ENCODE peak calls at places on chromosomes 13 and 19, in five cellular contexts. One of them, this sample, is unnamed. For H3K4me1, the result is how much of the 10 kb centered on the place peaks cover.

GRCh38 chr19:5133986-5134595 is 165.2 kb downstream of the KDM4B start:
- DNase-seq in right lobe of liver: no peak
- DNase-seq in CD8-positive, alpha-beta T cell: no peak
- DNase-seq in fibroblast of lung: no peak
- DNase-seq in transverse colon: no peak
- DNase-seq in this sample: no peak

GRCh38 chr19:1911995-1912394 is 6.8 kb downstream of the ADAT3 start:
- DNase-seq in CD8-positive, alpha-beta T cell: no peak
- DNase-seq in right lobe of liver: no peak
- DNase-seq in transverse colon: peak
- DNase-seq in fibroblast of lung: no peak
- DNase-seq in this sample: no peak

GRCh38 chr13:74910399-74910798 is 571.6 kb downstream of the TBC1D4 start:
- DNase-seq in CD8-positive, alpha-beta T cell: no peak
- DNase-seq in fibroblast of lung: no peak
- DNase-seq in transverse colon: no peak
- DNase-seq in right lobe of liver: no peak
- DNase-seq in this sample: no peak

GRCh38 chr13:111639196-111639705 is 318.8 kb downstream of the TEX29 start:
- DNase-seq in CD8-positive, alpha-beta T cell: no peak
- DNase-seq in fibroblast of lung: no peak
- DNase-seq in transverse colon: no peak
- DNase-seq in right lobe of liver: peak
- DNase-seq in this sample: no peak

GRCh38 chr13:75876371-75877050 is 240.4 kb downstream of the LMO7 start:
- DNase-seq in right lobe of liver: peak
- DNase-seq in CD8-positive, alpha-beta T cell: peak
- DNase-seq in fibroblast of lung: peak
- DNase-seq in transverse colon: peak
- DNase-seq in this sample: peak

GRCh38 chr19:47352095-47352494 is 3.0 kb downstream of the DHX34 start:
- DNase-seq in CD8-positive, alpha-beta T cell: no peak
- DNase-seq in right lobe of liver: no peak
- DNase-seq in fibroblast of lung: no peak
- DNase-seq in transverse colon: no peak
- DNase-seq in this sample: no peak

GRCh38 chr19:43353606-43354304 is at the start of gene CD177:
- DNase-seq in CD8-positive, alpha-beta T cell: no peak
- DNase-seq in fibroblast of lung: no peak
- DNase-seq in transverse colon: no peak
- DNase-seq in right lobe of liver: no peak
- DNase-seq in this sample: no peak

GRCh38 chr13:33186851-33187250 is 98.7 kb downstream of the STARD13 start:
- DNase-seq in fibroblast of lung: no peak
- DNase-seq in transverse colon: no peak
- DNase-seq in right lobe of liver: no peak
- DNase-seq in CD8-positive, alpha-beta T cell: no peak
- DNase-seq in this sample: no peak

GRCh38 chr19:12913871-12914690 is 5.0 kb downstream of the SYCE2 start:
- DNase-seq in right lobe of liver: no peak
- DNase-seq in transverse colon: peak
- DNase-seq in fibroblast of lung: peak
- DNase-seq in CD8-positive, alpha-beta T cell: peak
- DNase-seq in this sample: no peak

GRCh38 chr13:95948646-95949045 is 104.6 kb downstream of the UGGT2 start:
- DNase-seq in transverse colon: no peak
- DNase-seq in right lobe of liver: no peak
- DNase-seq in fibroblast of lung: peak
- DNase-seq in CD8-positive, alpha-beta T cell: no peak
- DNase-seq in this sample: peak

GRCh38 chr19:13135068-13136062 is 14.8 kb downstream of the STX10 start:
- DNase-seq in CD8-positive, alpha-beta T cell: no peak
- DNase-seq in right lobe of liver: no peak
- DNase-seq in fibroblast of lung: no peak
- DNase-seq in transverse colon: no peak
- DNase-seq in this sample: no peak

GRCh38 chr13:65605386-65605785 is 1624.8 kb downstream of the PCDH9 start:
- DNase-seq in right lobe of liver: no peak
- DNase-seq in fibroblast of lung: peak
- DNase-seq in transverse colon: no peak
- DNase-seq in CD8-positive, alpha-beta T cell: no peak
- DNase-seq in this sample: no peak

GRCh38 chr19:29926031-29926430 is 16.0 kb upstream of the URI1 start:
- DNase-seq in CD8-positive, alpha-beta T cell: no peak
- DNase-seq in fibroblast of lung: no peak
- DNase-seq in transverse colon: no peak
- DNase-seq in right lobe of liver: no peak
- DNase-seq in this sample: no peak

DNA sequence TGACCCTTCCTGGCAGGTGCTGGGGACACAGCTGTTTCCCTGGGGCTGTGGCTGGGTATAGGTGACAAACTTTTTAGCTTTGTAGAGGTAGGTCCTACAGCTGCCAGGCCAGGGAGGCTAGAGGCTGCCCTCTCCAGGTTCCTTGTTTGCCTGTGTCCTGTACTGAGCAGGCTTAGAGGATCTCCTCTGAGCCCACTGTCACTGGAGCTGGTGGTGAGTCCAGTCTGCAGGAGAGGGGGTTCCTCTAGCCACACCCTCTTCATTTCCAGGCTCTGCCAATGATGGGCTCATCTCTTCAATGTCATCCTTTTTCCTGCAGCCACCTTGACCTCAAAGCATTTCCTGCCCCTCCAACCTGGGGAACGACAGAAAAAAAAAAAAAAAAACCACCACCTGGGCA is 12.6 kb upstream of the RAB11B start:
- DNase-seq in transverse colon: no peak
- DNase-seq in right lobe of liver: no peak
- DNase-seq in CD8-positive, alpha-beta T cell: no peak
- DNase-seq in fibroblast of lung: no peak
- DNase-seq in this sample: no peak
- TF ChIP-seq CTCF in transverse colon: no peak
- TF ChIP-seq CTCF in right lobe of liver: no peak
- TF ChIP-seq CTCF in CD8-positive, alpha-beta T cell: no peak
- TF ChIP-seq CTCF in fibroblast of lung: no peak
- TF ChIP-seq CTCF in this sample: no peak

GRCh38 chr13:30932481-30933333 is at the start of gene TEX26:
- DNase-seq in fibroblast of lung: peak
- DNase-seq in transverse colon: no peak
- DNase-seq in right lobe of liver: no peak
- DNase-seq in CD8-positive, alpha-beta T cell: no peak
- DNase-seq in this sample: no peak
- H3K4me3 ChIP-seq in fibroblast of lung: peak
- H3K4me3 ChIP-seq in transverse colon: no peak
- H3K4me3 ChIP-seq in right lobe of liver: no peak
- H3K4me3 ChIP-seq in CD8-positive, alpha-beta T cell: no peak
- H3K4me3 ChIP-seq in this sample: no peak

GRCh38 chr13:112999414-113000177 is 30.6 kb downstream of the MCF2L start:
- DNase-seq in CD8-positive, alpha-beta T cell: no peak
- DNase-seq in fibroblast of lung: no peak
- DNase-seq in right lobe of liver: no peak
- DNase-seq in transverse colon: no peak
- DNase-seq in this sample: no peak

GRCh38 chr13:112998506-112999280 is 29.7 kb downstream of the MCF2L start:
- DNase-seq in fibroblast of lung: no peak
- DNase-seq in CD8-positive, alpha-beta T cell: no peak
- DNase-seq in right lobe of liver: peak
- DNase-seq in transverse colon: peak
- DNase-seq in this sample: no peak

GRCh38 chr13:112995395-112996091 is 26.5 kb downstream of the MCF2L start:
- DNase-seq in fibroblast of lung: no peak
- DNase-seq in transverse colon: peak
- DNase-seq in right lobe of liver: no peak
- DNase-seq in CD8-positive, alpha-beta T cell: no peak
- DNase-seq in this sample: no peak

GRCh38 chr13:112996671-112997091 is 27.7 kb downstream of the MCF2L start:
- DNase-seq in CD8-positive, alpha-beta T cell: no peak
- DNase-seq in right lobe of liver: no peak
- DNase-seq in fibroblast of lung: no peak
- DNase-seq in transverse colon: peak
- DNase-seq in this sample: no peak

GRCh38 chr13:112997188-112998135 is 28.4 kb downstream of the MCF2L start:
- DNase-seq in transverse colon: peak
- DNase-seq in fibroblast of lung: no peak
- DNase-seq in CD8-positive, alpha-beta T cell: no peak
- DNase-seq in right lobe of liver: no peak
- DNase-seq in this sample: no peak
- H3K4me1 ChIP-seq in transverse colon: under half
- H3K4me1 ChIP-seq in fibroblast of lung: under half
- H3K4me1 ChIP-seq in CD8-positive, alpha-beta T cell: under half
- H3K4me1 ChIP-seq in right lobe of liver: under half
- H3K4me1 ChIP-seq in this sample: under half

GRCh38 chr13:27338816-27339215 is 68.2 kb downstream of the RASL11A start:
- DNase-seq in fibroblast of lung: no peak
- DNase-seq in transverse colon: no peak
- DNase-seq in CD8-positive, alpha-beta T cell: no peak
- DNase-seq in right lobe of liver: no peak
- DNase-seq in this sample: peak

GRCh38 chr13:27341616-27342015 is 71.0 kb downstream of the RASL11A start:
- DNase-seq in fibroblast of lung: no peak
- DNase-seq in right lobe of liver: no peak
- DNase-seq in CD8-positive, alpha-beta T cell: no peak
- DNase-seq in transverse colon: no peak
- DNase-seq in this sample: peak

GRCh38 chr13:27336005-27336673 is 65.5 kb downstream of the RASL11A start:
- DNase-seq in fibroblast of lung: peak
- DNase-seq in right lobe of liver: no peak
- DNase-seq in CD8-positive, alpha-beta T cell: no peak
- DNase-seq in transverse colon: no peak
- DNase-seq in this sample: no peak

GRCh38 chr13:27338207-27338606 is 67.6 kb downstream of the RASL11A start:
- DNase-seq in transverse colon: no peak
- DNase-seq in CD8-positive, alpha-beta T cell: no peak
- DNase-seq in right lobe of liver: no peak
- DNase-seq in fibroblast of lung: no peak
- DNase-seq in this sample: no peak

GRCh38 chr13:27339299-27339698 is 68.7 kb downstream of the RASL11A start:
- DNase-seq in fibroblast of lung: peak
- DNase-seq in CD8-positive, alpha-beta T cell: peak
- DNase-seq in right lobe of liver: no peak
- DNase-seq in transverse colon: peak
- DNase-seq in this sample: peak
- TF ChIP-seq CTCF in fibroblast of lung: peak
- TF ChIP-seq CTCF in CD8-positive, alpha-beta T cell: peak
- TF ChIP-seq CTCF in right lobe of liver: peak
- TF ChIP-seq CTCF in transverse colon: no peak
- TF ChIP-seq CTCF in this sample: peak

GRCh38 chr13:37753776-37754175 is 115.8 kb downstream of the TRPC4 start:
- DNase-seq in fibroblast of lung: no peak
- DNase-seq in CD8-positive, alpha-beta T cell: no peak
- DNase-seq in right lobe of liver: no peak
- DNase-seq in transverse colon: no peak
- DNase-seq in this sample: no peak
- H3K4me3 ChIP-seq in fibroblast of lung: no peak
- H3K4me3 ChIP-seq in CD8-positive, alpha-beta T cell: no peak
- H3K4me3 ChIP-seq in right lobe of liver: no peak
- H3K4me3 ChIP-seq in transverse colon: no peak
- H3K4me3 ChIP-seq in this sample: no peak

GRCh38 chr19:55482128-55482961 is 2.6 kb upstream of the NAT14 start:
- DNase-seq in fibroblast of lung: no peak
- DNase-seq in transverse colon: no peak
- DNase-seq in CD8-positive, alpha-beta T cell: no peak
- DNase-seq in right lobe of liver: no peak
- DNase-seq in this sample: peak

GRCh38 chr19:55482967-55483671 is 1.9 kb upstream of the NAT14 start:
- DNase-seq in transverse colon: no peak
- DNase-seq in right lobe of liver: no peak
- DNase-seq in fibroblast of lung: no peak
- DNase-seq in CD8-positive, alpha-beta T cell: no peak
- DNase-seq in this sample: no peak

GRCh38 chr19:55483681-55484361 is 1.2 kb upstream of the NAT14 start:
- DNase-seq in CD8-positive, alpha-beta T cell: no peak
- DNase-seq in right lobe of liver: no peak
- DNase-seq in fibroblast of lung: no peak
- DNase-seq in transverse colon: no peak
- DNase-seq in this sample: peak

GRCh38 chr19:55479451-55480230 is 3.2 kb downstream of the ZNF628 start:
- DNase-seq in CD8-positive, alpha-beta T cell: no peak
- DNase-seq in fibroblast of lung: no peak
- DNase-seq in transverse colon: no peak
- DNase-seq in right lobe of liver: no peak
- DNase-seq in this sample: no peak

GRCh38 chr19:55481148-55482127 is 3.5 kb upstream of the NAT14 start:
- DNase-seq in right lobe of liver: no peak
- DNase-seq in fibroblast of lung: no peak
- DNase-seq in CD8-positive, alpha-beta T cell: no peak
- DNase-seq in transverse colon: no peak
- DNase-seq in this sample: no peak
- H3K4me1 ChIP-seq in right lobe of liver: under half
- H3K4me1 ChIP-seq in fibroblast of lung: under half
- H3K4me1 ChIP-seq in CD8-positive, alpha-beta T cell: under half
- H3K4me1 ChIP-seq in transverse colon: under half
- H3K4me1 ChIP-seq in this sample: under half

DNA sequence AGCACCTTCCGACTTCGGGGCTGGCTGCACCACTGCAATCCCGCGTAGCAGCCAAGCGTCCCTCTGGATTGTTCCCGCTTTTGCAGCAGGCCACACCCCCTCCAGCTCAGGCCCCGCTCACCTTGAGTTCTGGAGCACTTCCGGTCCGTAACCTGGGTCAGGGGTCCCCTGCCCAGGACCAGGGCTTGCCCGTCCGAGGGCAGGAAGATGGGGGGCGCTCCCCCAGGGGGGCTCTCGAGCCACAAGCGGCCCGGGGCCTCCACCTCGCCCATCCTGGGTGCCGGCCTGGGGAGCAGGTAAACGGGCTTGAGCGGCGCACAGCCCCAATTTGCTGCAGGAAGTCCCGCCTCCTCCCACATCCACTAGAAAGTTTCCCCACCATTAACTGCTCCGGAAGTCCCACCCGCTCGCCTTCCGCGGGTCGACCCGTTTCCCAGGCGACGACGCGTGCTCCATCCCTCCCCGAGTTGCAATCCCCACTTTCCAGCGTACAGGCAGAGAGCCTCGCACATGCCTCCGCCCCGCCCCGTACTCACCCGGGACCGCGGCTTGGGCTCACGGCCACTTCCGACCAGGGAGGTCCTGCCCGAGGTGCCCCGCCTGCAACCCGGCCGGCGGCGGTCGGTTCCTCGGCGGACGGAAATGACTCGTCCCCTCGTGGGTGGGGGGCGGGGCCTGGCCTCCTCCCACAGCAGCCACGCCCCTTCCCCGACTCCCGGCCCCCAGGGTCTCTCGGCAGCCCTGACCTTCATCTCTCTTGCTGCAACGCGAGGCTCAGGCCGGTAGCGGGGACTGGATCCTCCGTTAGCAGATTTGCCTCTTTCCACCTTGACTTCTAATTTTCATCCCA is at the start of gene PNKP:
- DNase-seq in CD8-positive, alpha-beta T cell: peak
- DNase-seq in fibroblast of lung: peak
- DNase-seq in right lobe of liver: peak
- DNase-seq in transverse colon: peak
- DNase-seq in this sample: peak
- TF ChIP-seq CTCF in CD8-positive, alpha-beta T cell: no peak
- TF ChIP-seq CTCF in fibroblast of lung: no peak
- TF ChIP-seq CTCF in right lobe of liver: no peak
- TF ChIP-seq CTCF in transverse colon: no peak
- TF ChIP-seq CTCF in this sample: no peak

GRCh38 chr13:62033932-62034331 is 618.3 kb upstream of the PCDH20 start:
- DNase-seq in right lobe of liver: no peak
- DNase-seq in transverse colon: no peak
- DNase-seq in CD8-positive, alpha-beta T cell: no peak
- DNase-seq in fibroblast of lung: peak
- DNase-seq in this sample: no peak
- H3K4me3 ChIP-seq in right lobe of liver: no peak
- H3K4me3 ChIP-seq in transverse colon: no peak
- H3K4me3 ChIP-seq in CD8-positive, alpha-beta T cell: no peak
- H3K4me3 ChIP-seq in fibroblast of lung: no peak
- H3K4me3 ChIP-seq in this sample: no peak